ENCODE peak calls at places on chromosomes 5 and 9, in four cellular contexts. One of them, this sample, is unnamed.
A peak's percentile ranks its signal among the peaks of the same experiment; 100 is the strongest.

GRCh38 chr9:133309608-133310007 is 26.4 kb downstream of the SURF6 start:
- DNase-seq in K562: no peak
- DNase-seq in GM12878: no peak
- DNase-seq in HepG2: no peak
- DNase-seq in this sample: no peak

GRCh38 chr5:132943362-132944022 is 19.9 kb downstream of the AFF4 start:
- DNase-seq in GM12878: no peak
- DNase-seq in K562: no peak
- DNase-seq in HepG2: no peak
- DNase-seq in this sample: no peak

GRCh38 chr9:135246248-135247173 is 159.0 kb downstream of the OLFM1 start:
- DNase-seq in GM12878: no peak
- DNase-seq in K562: no peak
- DNase-seq in HepG2: no peak
- DNase-seq in this sample: no peak

GRCh38 chr5:65867509-65868195 is 58.7 kb upstream of the ERBIN start:
- DNase-seq in K562: no peak
- DNase-seq in HepG2: peak; percentile 58
- DNase-seq in GM12878: no peak
- DNase-seq in this sample: no peak

GRCh38 chr5:123997354-123998215 is 485.6 kb downstream of the CSNK1G3 start:
- DNase-seq in GM12878: no peak
- DNase-seq in HepG2: no peak
- DNase-seq in K562: no peak
- DNase-seq in this sample: no peak

GRCh38 chr5:153565822-153566221 is 75.4 kb downstream of the GRIA1 start:
- DNase-seq in K562: no peak
- DNase-seq in GM12878: no peak
- DNase-seq in HepG2: no peak
- DNase-seq in this sample: no peak

GRCh38 chr9:86354882-86355399 is 731 bp upstream of the TUT7 start:
- DNase-seq in GM12878: no peak
- DNase-seq in K562: peak; percentile 20
- DNase-seq in HepG2: peak; percentile 12
- DNase-seq in this sample: peak; percentile 23

GRCh38 chr5:28014779-28015178 is 976.4 kb upstream of the CDH9 start:
- DNase-seq in HepG2: peak; percentile 48
- DNase-seq in K562: peak; percentile 25
- DNase-seq in GM12878: no peak
- DNase-seq in this sample: peak; percentile 7

GRCh38 chr5:135075621-135076585 is 41.9 kb upstream of the PITX1 start:
- DNase-seq in GM12878: no peak
- DNase-seq in HepG2: no peak
- DNase-seq in K562: no peak
- DNase-seq in this sample: no peak

GRCh38 chr5:96601200-96601599 is 61.0 kb upstream of the CAST start:
- DNase-seq in GM12878: no peak
- DNase-seq in K562: no peak
- DNase-seq in HepG2: no peak
- DNase-seq in this sample: no peak

GRCh38 chr5:146402949-146403348 is 44.2 kb upstream of the TCERG1 start:
- DNase-seq in K562: no peak
- DNase-seq in GM12878: no peak
- DNase-seq in HepG2: no peak
- DNase-seq in this sample: no peak

GRCh38 chr5:146395233-146395632 is 51.9 kb upstream of the TCERG1 start:
- DNase-seq in GM12878: no peak
- DNase-seq in K562: no peak
- DNase-seq in HepG2: no peak
- DNase-seq in this sample: no peak

GRCh38 chr5:146399446-146399845 is 47.7 kb upstream of the TCERG1 start:
- DNase-seq in K562: no peak
- DNase-seq in GM12878: no peak
- DNase-seq in HepG2: no peak
- DNase-seq in this sample: no peak

GRCh38 chr5:146400206-146400605 is 46.9 kb upstream of the TCERG1 start:
- DNase-seq in GM12878: no peak
- DNase-seq in HepG2: no peak
- DNase-seq in K562: no peak
- DNase-seq in this sample: no peak

GRCh38 chr5:146401021-146401420 is 46.1 kb upstream of the TCERG1 start:
- DNase-seq in HepG2: no peak
- DNase-seq in K562: no peak
- DNase-seq in GM12878: no peak
- DNase-seq in this sample: no peak
- TF ChIP-seq TARDBP in HepG2: no peak
- TF ChIP-seq TARDBP in K562: no peak
- TF ChIP-seq TARDBP in GM12878: no peak
- TF ChIP-seq TARDBP in this sample: no peak

DNA sequence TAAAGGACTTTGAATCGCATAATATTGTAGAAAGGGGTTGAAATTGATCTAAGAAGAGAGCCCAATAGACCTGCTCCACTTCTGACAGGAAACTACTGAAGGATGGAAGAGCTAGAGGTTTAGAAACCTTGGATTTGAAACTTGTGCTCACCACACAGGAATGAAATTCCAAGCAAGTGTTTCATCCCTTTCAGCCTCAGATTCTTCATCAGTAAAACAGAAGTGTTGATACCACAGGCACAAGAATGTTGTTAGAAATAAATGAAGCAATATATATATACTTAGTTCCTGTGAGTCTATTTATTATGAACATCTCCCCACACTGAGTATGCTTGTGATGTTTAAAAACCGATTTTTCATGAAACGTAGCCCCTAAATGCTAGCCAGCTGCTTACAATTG is 43.8 kb downstream of the PRRC1 start:
- DNase-seq in GM12878: no peak
- DNase-seq in HepG2: no peak
- DNase-seq in K562: no peak
- DNase-seq in this sample: no peak
- TF ChIP-seq TARDBP in GM12878: no peak
- TF ChIP-seq TARDBP in HepG2: no peak
- TF ChIP-seq TARDBP in K562: no peak
- TF ChIP-seq TARDBP in this sample: no peak

GRCh38 chr5:137254153-137254552 is 245.0 kb downstream of the SPOCK1 start:
- DNase-seq in GM12878: no peak
- DNase-seq in K562: no peak
- DNase-seq in HepG2: no peak
- DNase-seq in this sample: no peak
- TF ChIP-seq TARDBP in GM12878: no peak
- TF ChIP-seq TARDBP in K562: no peak
- TF ChIP-seq TARDBP in HepG2: no peak
- TF ChIP-seq TARDBP in this sample: no peak

GRCh38 chr5:16467363-16468219 is 2.0 kb upstream of the ZNF622 start:
- DNase-seq in K562: no peak
- DNase-seq in GM12878: peak; percentile 57
- DNase-seq in HepG2: no peak
- DNase-seq in this sample: no peak
- TF ChIP-seq TARDBP in K562: no peak
- TF ChIP-seq TARDBP in GM12878: no peak
- TF ChIP-seq TARDBP in HepG2: no peak
- TF ChIP-seq TARDBP in this sample: no peak

GRCh38 chr5:145776886-145777285 is 58.3 kb downstream of the PRELID2 start:
- DNase-seq in K562: no peak
- DNase-seq in GM12878: no peak
- DNase-seq in HepG2: no peak
- DNase-seq in this sample: no peak
- TF ChIP-seq TARDBP in K562: no peak
- TF ChIP-seq TARDBP in GM12878: no peak
- TF ChIP-seq TARDBP in HepG2: no peak
- TF ChIP-seq TARDBP in this sample: no peak

DNA sequence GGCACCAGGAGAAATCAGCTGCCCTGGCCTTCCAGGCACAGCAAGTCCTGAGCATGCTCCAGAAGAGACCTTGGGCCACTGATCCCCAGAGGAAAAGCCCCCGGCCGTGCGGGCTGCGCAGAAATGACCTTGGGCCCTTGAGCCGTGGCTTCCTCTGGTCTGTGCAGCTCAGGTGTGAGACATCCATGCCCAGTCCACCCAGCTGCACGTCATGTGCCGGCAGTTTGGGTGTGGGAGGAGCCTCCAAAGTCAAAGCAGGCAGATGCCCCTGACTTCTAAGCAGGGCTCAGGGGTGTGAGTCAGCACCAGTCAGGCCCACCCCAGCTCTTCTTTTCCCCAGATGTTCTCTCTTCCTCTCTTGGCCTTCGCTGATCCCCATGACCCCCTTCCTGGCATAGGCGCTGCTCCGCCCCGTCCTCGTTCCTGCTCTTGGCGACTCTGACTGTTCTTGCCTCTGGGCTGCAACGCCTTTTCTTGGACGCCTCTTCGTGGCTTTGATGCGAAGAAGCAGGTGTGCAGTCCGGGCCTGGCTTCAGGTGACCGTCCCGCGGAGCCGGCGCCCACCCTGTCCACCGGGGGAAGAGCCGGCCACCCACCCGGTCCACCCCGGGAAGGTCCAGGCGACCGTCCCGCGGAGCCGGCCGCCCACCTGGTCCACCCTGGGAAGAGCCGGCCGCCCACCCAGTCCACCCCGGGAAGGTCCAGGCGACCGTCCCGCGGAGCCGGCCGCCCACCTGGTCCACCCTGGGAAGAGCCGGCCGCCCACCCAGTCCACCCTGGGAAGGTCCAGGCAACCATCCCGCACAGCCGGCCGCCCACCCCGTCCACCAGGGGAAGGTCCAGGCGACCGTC is 5.9 kb upstream of the QSOX2 start:
- DNase-seq in HepG2: peak; percentile 18
- DNase-seq in K562: no peak
- DNase-seq in GM12878: no peak
- DNase-seq in this sample: no peak
- TF ChIP-seq TARDBP in HepG2: no peak
- TF ChIP-seq TARDBP in K562: no peak
- TF ChIP-seq TARDBP in GM12878: no peak
- TF ChIP-seq TARDBP in this sample: no peak

DNA sequence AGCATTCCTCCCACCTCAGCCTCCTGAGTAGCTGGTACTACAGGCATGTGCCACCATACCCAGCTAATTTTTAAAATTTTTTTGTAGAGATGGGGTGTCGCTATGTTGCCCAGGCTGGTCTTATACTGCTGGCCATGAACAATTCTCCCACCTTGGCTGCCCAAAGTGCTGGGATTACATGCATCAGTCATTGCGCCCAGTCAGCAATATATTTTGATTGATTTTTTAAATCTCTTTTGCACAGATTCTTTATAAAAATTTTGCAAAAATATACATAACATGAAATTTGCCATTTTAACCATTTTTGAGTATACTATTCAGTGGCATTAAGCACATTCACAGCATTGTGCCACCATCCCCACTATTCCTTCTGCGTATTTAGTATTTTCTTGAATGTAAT is 94.0 kb downstream of the INVS start:
- DNase-seq in GM12878: no peak
- DNase-seq in HepG2: no peak
- DNase-seq in K562: no peak
- DNase-seq in this sample: no peak
- TF ChIP-seq TARDBP in GM12878: no peak
- TF ChIP-seq TARDBP in HepG2: no peak
- TF ChIP-seq TARDBP in K562: no peak
- TF ChIP-seq TARDBP in this sample: no peak

DNA sequence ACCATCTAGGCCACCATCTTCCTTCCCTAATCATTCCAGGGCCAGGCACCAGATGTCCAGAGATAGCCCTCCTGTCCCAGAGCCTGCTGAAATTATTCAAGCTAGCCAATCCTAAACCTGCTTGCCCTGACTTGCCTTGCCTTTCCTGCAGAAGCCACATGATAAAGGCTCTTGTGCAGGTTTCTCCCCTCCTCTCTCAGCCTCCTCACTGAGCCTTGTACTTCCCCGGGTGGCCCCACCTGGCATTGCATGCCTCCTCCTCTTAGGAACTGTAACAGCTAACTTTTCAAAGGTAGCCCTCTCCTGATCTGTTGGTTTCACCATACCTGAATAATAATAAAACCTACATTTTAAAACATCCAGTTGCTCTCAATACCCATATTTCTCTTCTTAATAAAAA is 42.6 kb downstream of the DIRAS2 start:
- DNase-seq in GM12878: no peak
- DNase-seq in HepG2: no peak
- DNase-seq in K562: no peak
- DNase-seq in this sample: peak; percentile 8
- TF ChIP-seq TARDBP in GM12878: no peak
- TF ChIP-seq TARDBP in HepG2: no peak
- TF ChIP-seq TARDBP in K562: no peak
- TF ChIP-seq TARDBP in this sample: no peak

GRCh38 chr5:41856644-41857491 is 13.4 kb downstream of the OXCT1 start:
- DNase-seq in HepG2: peak; percentile 58
- DNase-seq in K562: peak; percentile 64
- DNase-seq in GM12878: no peak
- DNase-seq in this sample: peak; percentile 64
- TF ChIP-seq TARDBP in HepG2: no peak
- TF ChIP-seq TARDBP in K562: no peak
- TF ChIP-seq TARDBP in GM12878: no peak
- TF ChIP-seq TARDBP in this sample: no peak

This sample was measured in HEK293T.